ENCODE peak calls at places on chromosome 7, in five cellular contexts. One of them, this sample, is unnamed.

GRCh38 chr7:65892169-65892568 is 19.3 kb downstream of the VKORC1L1 start:
- DNase-seq in T-helper 2 cell: no peak
- DNase-seq in heart right ventricle: no peak
- DNase-seq in uterus: no peak
- DNase-seq in H54: no peak
- DNase-seq in this sample: no peak

GRCh38 chr7:815284-816216 is 16.7 kb upstream of the SUN1 start:
- DNase-seq in T-helper 2 cell: no peak
- DNase-seq in heart right ventricle: no peak
- DNase-seq in uterus: peak; percentile 61
- DNase-seq in H54: no peak
- DNase-seq in this sample: peak; percentile 68

GRCh38 chr7:93350338-93350737 is 118.2 kb downstream of the VPS50 start:
- DNase-seq in T-helper 2 cell: no peak
- DNase-seq in heart right ventricle: no peak
- DNase-seq in uterus: no peak
- DNase-seq in H54: no peak
- DNase-seq in this sample: no peak

GRCh38 chr7:52147240-52147639 is 830.6 kb upstream of the COBL start:
- DNase-seq in T-helper 2 cell: no peak
- DNase-seq in heart right ventricle: no peak
- DNase-seq in uterus: no peak
- DNase-seq in H54: no peak
- DNase-seq in this sample: no peak

GRCh38 chr7:51269321-51269720 is 47.3 kb downstream of the COBL start:
- DNase-seq in T-helper 2 cell: no peak
- DNase-seq in heart right ventricle: no peak
- DNase-seq in uterus: no peak
- DNase-seq in H54: no peak
- DNase-seq in this sample: no peak

GRCh38 chr7:111919690-111920179 is 286.5 kb downstream of the DOCK4 start:
- DNase-seq in T-helper 2 cell: no peak
- DNase-seq in heart right ventricle: no peak
- DNase-seq in uterus: no peak
- DNase-seq in H54: no peak
- DNase-seq in this sample: peak; percentile 58

GRCh38 chr7:105940111-105940510 is 23.0 kb upstream of the CDHR3 start:
- DNase-seq in T-helper 2 cell: no peak
- DNase-seq in heart right ventricle: no peak
- DNase-seq in uterus: no peak
- DNase-seq in H54: no peak
- DNase-seq in this sample: peak; percentile 66

GRCh38 chr7:5629941-5630340 is 151.5 kb downstream of the RNF216 start:
- DNase-seq in T-helper 2 cell: peak; percentile 10
- DNase-seq in heart right ventricle: no peak
- DNase-seq in uterus: no peak
- DNase-seq in H54: peak; percentile 99
- DNase-seq in this sample: peak; percentile 89

GRCh38 chr7:102934670-102935069 is 21.9 kb downstream of the LRRC17 start:
- DNase-seq in T-helper 2 cell: no peak
- DNase-seq in heart right ventricle: no peak
- DNase-seq in uterus: no peak
- DNase-seq in H54: no peak
- DNase-seq in this sample: no peak

GRCh38 chr7:75727881-75728592 is 10.7 kb downstream of the HIP1 start:
- DNase-seq in T-helper 2 cell: peak; percentile 89
- DNase-seq in heart right ventricle: no peak
- DNase-seq in uterus: peak; percentile 46
- DNase-seq in H54: peak; percentile 55
- DNase-seq in this sample: peak; percentile 76